ENCODE peak calls at places on chromosomes 12 and 14, in nine cellular contexts. One of them, this sample, is unnamed.

GRCh38 chr14:35365130-35366047 is 39.2 kb downstream of the NFKBIA start:
- DNase-seq in GM12864: no peak
- DNase-seq in activated naive CD8-positive, alpha-beta T cell treated with anti-CD3 and anti-CD28 coated beads for 36 hours: peak; percentile 81
- DNase-seq in astrocyte of the spinal cord: peak; percentile 82
- DNase-seq in left ventricle myocardium inferior: peak; percentile 38
- DNase-seq in GF-D8: no peak
- DNase-seq in chondrocyte: no peak
- DNase-seq in activated effector memory CD4-positive, alpha-beta T cell treated with Interleukin-2 at 50 U/mL for 16 hours: peak; percentile 14
- DNase-seq in stimulated activated CD8-positive, alpha-beta memory T cell treated with anti-CD3 and anti-CD28 coated beads, Interleukin-15, amount 100 ng/mL, for 24 hours: peak; percentile 33
- DNase-seq in this sample: peak; percentile 86

GRCh38 chr12:114408881-114409795 is 3.2 kb upstream of the TBX5 start:
- DNase-seq in activated naive CD8-positive, alpha-beta T cell treated with anti-CD3 and anti-CD28 coated beads for 36 hours: no peak
- DNase-seq in GM12864: no peak
- DNase-seq in astrocyte of the spinal cord: no peak
- DNase-seq in chondrocyte: no peak
- DNase-seq in left ventricle myocardium inferior: peak; percentile 56
- DNase-seq in stimulated activated CD8-positive, alpha-beta memory T cell treated with anti-CD3 and anti-CD28 coated beads, Interleukin-15, amount 100 ng/mL, for 24 hours: no peak
- DNase-seq in activated effector memory CD4-positive, alpha-beta T cell treated with Interleukin-2 at 50 U/mL for 16 hours: no peak
- DNase-seq in GF-D8: no peak
- DNase-seq in this sample: no peak

GRCh38 chr14:105601360-105602242 is 75.2 kb downstream of the TMEM121 start:
- DNase-seq in left ventricle myocardium inferior: no peak
- DNase-seq in astrocyte of the spinal cord: no peak
- DNase-seq in activated effector memory CD4-positive, alpha-beta T cell treated with Interleukin-2 at 50 U/mL for 16 hours: no peak
- DNase-seq in activated naive CD8-positive, alpha-beta T cell treated with anti-CD3 and anti-CD28 coated beads for 36 hours: no peak
- DNase-seq in stimulated activated CD8-positive, alpha-beta memory T cell treated with anti-CD3 and anti-CD28 coated beads, Interleukin-15, amount 100 ng/mL, for 24 hours: no peak
- DNase-seq in GF-D8: no peak
- DNase-seq in GM12864: no peak
- DNase-seq in chondrocyte: peak; percentile 56
- DNase-seq in this sample: no peak

GRCh38 chr14:99230271-99231141 is 41.5 kb downstream of the BCL11B start:
- DNase-seq in astrocyte of the spinal cord: no peak
- DNase-seq in stimulated activated CD8-positive, alpha-beta memory T cell treated with anti-CD3 and anti-CD28 coated beads, Interleukin-15, amount 100 ng/mL, for 24 hours: no peak
- DNase-seq in left ventricle myocardium inferior: no peak
- DNase-seq in activated naive CD8-positive, alpha-beta T cell treated with anti-CD3 and anti-CD28 coated beads for 36 hours: peak; percentile 84
- DNase-seq in activated effector memory CD4-positive, alpha-beta T cell treated with Interleukin-2 at 50 U/mL for 16 hours: peak; percentile 77
- DNase-seq in GM12864: no peak
- DNase-seq in GF-D8: no peak
- DNase-seq in chondrocyte: peak; percentile 72
- DNase-seq in this sample: no peak

GRCh38 chr12:132154941-132155770 is 10.9 kb downstream of the NOC4L start:
- DNase-seq in GM12864: no peak
- DNase-seq in stimulated activated CD8-positive, alpha-beta memory T cell treated with anti-CD3 and anti-CD28 coated beads, Interleukin-15, amount 100 ng/mL, for 24 hours: no peak
- DNase-seq in astrocyte of the spinal cord: no peak
- DNase-seq in activated effector memory CD4-positive, alpha-beta T cell treated with Interleukin-2 at 50 U/mL for 16 hours: no peak
- DNase-seq in GF-D8: no peak
- DNase-seq in chondrocyte: peak; percentile 87
- DNase-seq in activated naive CD8-positive, alpha-beta T cell treated with anti-CD3 and anti-CD28 coated beads for 36 hours: no peak
- DNase-seq in left ventricle myocardium inferior: peak; percentile 9
- DNase-seq in this sample: no peak

GRCh38 chr12:102808412-102808811 is 108.6 kb downstream of the PAH start:
- DNase-seq in astrocyte of the spinal cord: no peak
- DNase-seq in stimulated activated CD8-positive, alpha-beta memory T cell treated with anti-CD3 and anti-CD28 coated beads, Interleukin-15, amount 100 ng/mL, for 24 hours: no peak
- DNase-seq in GF-D8: no peak
- DNase-seq in GM12864: no peak
- DNase-seq in left ventricle myocardium inferior: no peak
- DNase-seq in chondrocyte: no peak
- DNase-seq in activated naive CD8-positive, alpha-beta T cell treated with anti-CD3 and anti-CD28 coated beads for 36 hours: no peak
- DNase-seq in activated effector memory CD4-positive, alpha-beta T cell treated with Interleukin-2 at 50 U/mL for 16 hours: no peak
- DNase-seq in this sample: no peak

GRCh38 chr14:96146131-96146771 is 58.4 kb upstream of the BDKRB2 start:
- DNase-seq in stimulated activated CD8-positive, alpha-beta memory T cell treated with anti-CD3 and anti-CD28 coated beads, Interleukin-15, amount 100 ng/mL, for 24 hours: no peak
- DNase-seq in GM12864: no peak
- DNase-seq in GF-D8: no peak
- DNase-seq in activated naive CD8-positive, alpha-beta T cell treated with anti-CD3 and anti-CD28 coated beads for 36 hours: no peak
- DNase-seq in left ventricle myocardium inferior: no peak
- DNase-seq in activated effector memory CD4-positive, alpha-beta T cell treated with Interleukin-2 at 50 U/mL for 16 hours: no peak
- DNase-seq in astrocyte of the spinal cord: peak; percentile 74
- DNase-seq in chondrocyte: peak; percentile 51
- DNase-seq in this sample: no peak

GRCh38 chr12:99392091-99392850 is 255.3 kb upstream of the GARIN6 start:
- DNase-seq in activated effector memory CD4-positive, alpha-beta T cell treated with Interleukin-2 at 50 U/mL for 16 hours: no peak
- DNase-seq in chondrocyte: no peak
- DNase-seq in GM12864: no peak
- DNase-seq in stimulated activated CD8-positive, alpha-beta memory T cell treated with anti-CD3 and anti-CD28 coated beads, Interleukin-15, amount 100 ng/mL, for 24 hours: no peak
- DNase-seq in activated naive CD8-positive, alpha-beta T cell treated with anti-CD3 and anti-CD28 coated beads for 36 hours: no peak
- DNase-seq in astrocyte of the spinal cord: no peak
- DNase-seq in left ventricle myocardium inferior: no peak
- DNase-seq in GF-D8: no peak
- DNase-seq in this sample: no peak

GRCh38 chr12:96197503-96198272 is 3.5 kb downstream of the ELK3 start:
- DNase-seq in GF-D8: no peak
- DNase-seq in activated naive CD8-positive, alpha-beta T cell treated with anti-CD3 and anti-CD28 coated beads for 36 hours: no peak
- DNase-seq in GM12864: no peak
- DNase-seq in astrocyte of the spinal cord: peak; percentile 94
- DNase-seq in activated effector memory CD4-positive, alpha-beta T cell treated with Interleukin-2 at 50 U/mL for 16 hours: no peak
- DNase-seq in chondrocyte: no peak
- DNase-seq in stimulated activated CD8-positive, alpha-beta memory T cell treated with anti-CD3 and anti-CD28 coated beads, Interleukin-15, amount 100 ng/mL, for 24 hours: no peak
- DNase-seq in left ventricle myocardium inferior: no peak
- DNase-seq in this sample: no peak

GRCh38 chr14:22980672-22981089 is 1.7 kb downstream of the AJUBA start:
- DNase-seq in GF-D8: no peak
- DNase-seq in astrocyte of the spinal cord: peak; percentile 34
- DNase-seq in activated naive CD8-positive, alpha-beta T cell treated with anti-CD3 and anti-CD28 coated beads for 36 hours: peak; percentile 36
- DNase-seq in chondrocyte: no peak
- DNase-seq in stimulated activated CD8-positive, alpha-beta memory T cell treated with anti-CD3 and anti-CD28 coated beads, Interleukin-15, amount 100 ng/mL, for 24 hours: no peak
- DNase-seq in GM12864: no peak
- DNase-seq in left ventricle myocardium inferior: peak; percentile 29
- DNase-seq in activated effector memory CD4-positive, alpha-beta T cell treated with Interleukin-2 at 50 U/mL for 16 hours: no peak
- DNase-seq in this sample: no peak

GRCh38 chr14:106044949-106045596 is 518.7 kb downstream of the TMEM121 start:
- DNase-seq in left ventricle myocardium inferior: no peak
- DNase-seq in stimulated activated CD8-positive, alpha-beta memory T cell treated with anti-CD3 and anti-CD28 coated beads, Interleukin-15, amount 100 ng/mL, for 24 hours: peak; percentile 71
- DNase-seq in activated effector memory CD4-positive, alpha-beta T cell treated with Interleukin-2 at 50 U/mL for 16 hours: peak; percentile 53
- DNase-seq in astrocyte of the spinal cord: no peak
- DNase-seq in GM12864: peak; percentile 44
- DNase-seq in GF-D8: no peak
- DNase-seq in chondrocyte: no peak
- DNase-seq in activated naive CD8-positive, alpha-beta T cell treated with anti-CD3 and anti-CD28 coated beads for 36 hours: peak; percentile 84
- DNase-seq in this sample: no peak

GRCh38 chr12:14768823-14769405 is 34.4 kb downstream of the WBP11 start:
- DNase-seq in activated effector memory CD4-positive, alpha-beta T cell treated with Interleukin-2 at 50 U/mL for 16 hours: no peak
- DNase-seq in activated naive CD8-positive, alpha-beta T cell treated with anti-CD3 and anti-CD28 coated beads for 36 hours: peak; percentile 46
- DNase-seq in GM12864: no peak
- DNase-seq in chondrocyte: no peak
- DNase-seq in GF-D8: no peak
- DNase-seq in left ventricle myocardium inferior: no peak
- DNase-seq in stimulated activated CD8-positive, alpha-beta memory T cell treated with anti-CD3 and anti-CD28 coated beads, Interleukin-15, amount 100 ng/mL, for 24 hours: peak; percentile 1
- DNase-seq in astrocyte of the spinal cord: peak; percentile 29
- DNase-seq in this sample: no peak

GRCh38 chr12:128853321-128854197 is at the start of gene GLT1D1:
- DNase-seq in GF-D8: no peak
- DNase-seq in GM12864: no peak
- DNase-seq in activated effector memory CD4-positive, alpha-beta T cell treated with Interleukin-2 at 50 U/mL for 16 hours: no peak
- DNase-seq in stimulated activated CD8-positive, alpha-beta memory T cell treated with anti-CD3 and anti-CD28 coated beads, Interleukin-15, amount 100 ng/mL, for 24 hours: no peak
- DNase-seq in activated naive CD8-positive, alpha-beta T cell treated with anti-CD3 and anti-CD28 coated beads for 36 hours: no peak
- DNase-seq in astrocyte of the spinal cord: no peak
- DNase-seq in left ventricle myocardium inferior: no peak
- DNase-seq in chondrocyte: peak; percentile 78
- DNase-seq in this sample: no peak

GRCh38 chr14:81323621-81324400 is 76.3 kb downstream of the STON2 start:
- DNase-seq in GM12864: no peak
- DNase-seq in chondrocyte: no peak
- DNase-seq in GF-D8: no peak
- DNase-seq in astrocyte of the spinal cord: peak; percentile 23
- DNase-seq in activated naive CD8-positive, alpha-beta T cell treated with anti-CD3 and anti-CD28 coated beads for 36 hours: no peak
- DNase-seq in stimulated activated CD8-positive, alpha-beta memory T cell treated with anti-CD3 and anti-CD28 coated beads, Interleukin-15, amount 100 ng/mL, for 24 hours: no peak
- DNase-seq in left ventricle myocardium inferior: no peak
- DNase-seq in activated effector memory CD4-positive, alpha-beta T cell treated with Interleukin-2 at 50 U/mL for 16 hours: no peak
- DNase-seq in this sample: no peak

GRCh38 chr12:11712491-11712890 is 63.0 kb downstream of the ETV6 start:
- DNase-seq in GF-D8: no peak
- DNase-seq in stimulated activated CD8-positive, alpha-beta memory T cell treated with anti-CD3 and anti-CD28 coated beads, Interleukin-15, amount 100 ng/mL, for 24 hours: no peak
- DNase-seq in GM12864: no peak
- DNase-seq in left ventricle myocardium inferior: no peak
- DNase-seq in activated naive CD8-positive, alpha-beta T cell treated with anti-CD3 and anti-CD28 coated beads for 36 hours: no peak
- DNase-seq in astrocyte of the spinal cord: no peak
- DNase-seq in chondrocyte: no peak
- DNase-seq in activated effector memory CD4-positive, alpha-beta T cell treated with Interleukin-2 at 50 U/mL for 16 hours: no peak
- DNase-seq in this sample: no peak

GRCh38 chr14:101134851-101135486 is 231.4 kb upstream of the RTL1 start:
- DNase-seq in GF-D8: no peak
- DNase-seq in GM12864: no peak
- DNase-seq in activated effector memory CD4-positive, alpha-beta T cell treated with Interleukin-2 at 50 U/mL for 16 hours: no peak
- DNase-seq in stimulated activated CD8-positive, alpha-beta memory T cell treated with anti-CD3 and anti-CD28 coated beads, Interleukin-15, amount 100 ng/mL, for 24 hours: no peak
- DNase-seq in left ventricle myocardium inferior: no peak
- DNase-seq in activated naive CD8-positive, alpha-beta T cell treated with anti-CD3 and anti-CD28 coated beads for 36 hours: no peak
- DNase-seq in astrocyte of the spinal cord: no peak
- DNase-seq in chondrocyte: no peak
- DNase-seq in this sample: no peak

GRCh38 chr12:52285172-52285745 is 6.1 kb downstream of the KRT81 start:
- DNase-seq in activated effector memory CD4-positive, alpha-beta T cell treated with Interleukin-2 at 50 U/mL for 16 hours: no peak
- DNase-seq in stimulated activated CD8-positive, alpha-beta memory T cell treated with anti-CD3 and anti-CD28 coated beads, Interleukin-15, amount 100 ng/mL, for 24 hours: no peak
- DNase-seq in astrocyte of the spinal cord: peak; percentile 20
- DNase-seq in GF-D8: no peak
- DNase-seq in chondrocyte: no peak
- DNase-seq in activated naive CD8-positive, alpha-beta T cell treated with anti-CD3 and anti-CD28 coated beads for 36 hours: no peak
- DNase-seq in left ventricle myocardium inferior: no peak
- DNase-seq in GM12864: no peak
- DNase-seq in this sample: no peak

GRCh38 chr12:94980577-94980976 is 22.9 kb downstream of the NDUFA12 start:
- DNase-seq in GM12864: no peak
- DNase-seq in GF-D8: no peak
- DNase-seq in astrocyte of the spinal cord: peak; percentile 56
- DNase-seq in chondrocyte: no peak
- DNase-seq in left ventricle myocardium inferior: no peak
- DNase-seq in activated naive CD8-positive, alpha-beta T cell treated with anti-CD3 and anti-CD28 coated beads for 36 hours: no peak
- DNase-seq in stimulated activated CD8-positive, alpha-beta memory T cell treated with anti-CD3 and anti-CD28 coated beads, Interleukin-15, amount 100 ng/mL, for 24 hours: no peak
- DNase-seq in activated effector memory CD4-positive, alpha-beta T cell treated with Interleukin-2 at 50 U/mL for 16 hours: no peak
- DNase-seq in this sample: no peak

GRCh38 chr12:82627799-82628198 is 58.9 kb upstream of the TMTC2 start:
- DNase-seq in astrocyte of the spinal cord: peak; percentile 33
- DNase-seq in activated naive CD8-positive, alpha-beta T cell treated with anti-CD3 and anti-CD28 coated beads for 36 hours: no peak
- DNase-seq in stimulated activated CD8-positive, alpha-beta memory T cell treated with anti-CD3 and anti-CD28 coated beads, Interleukin-15, amount 100 ng/mL, for 24 hours: no peak
- DNase-seq in chondrocyte: no peak
- DNase-seq in GM12864: no peak
- DNase-seq in activated effector memory CD4-positive, alpha-beta T cell treated with Interleukin-2 at 50 U/mL for 16 hours: no peak
- DNase-seq in GF-D8: no peak
- DNase-seq in left ventricle myocardium inferior: no peak
- DNase-seq in this sample: no peak

GRCh38 chr12:48972213-48973021 is 882 bp upstream of the WNT10B start:
- DNase-seq in GF-D8: no peak
- DNase-seq in activated effector memory CD4-positive, alpha-beta T cell treated with Interleukin-2 at 50 U/mL for 16 hours: no peak
- DNase-seq in left ventricle myocardium inferior: no peak
- DNase-seq in stimulated activated CD8-positive, alpha-beta memory T cell treated with anti-CD3 and anti-CD28 coated beads, Interleukin-15, amount 100 ng/mL, for 24 hours: no peak
- DNase-seq in chondrocyte: no peak
- DNase-seq in GM12864: no peak
- DNase-seq in astrocyte of the spinal cord: no peak
- DNase-seq in activated naive CD8-positive, alpha-beta T cell treated with anti-CD3 and anti-CD28 coated beads for 36 hours: peak; percentile 64
- DNase-seq in this sample: peak; percentile 71

GRCh38 chr14:105087963-105088811 is 23.0 kb upstream of the GPR132 start:
- DNase-seq in activated naive CD8-positive, alpha-beta T cell treated with anti-CD3 and anti-CD28 coated beads for 36 hours: no peak
- DNase-seq in chondrocyte: peak; percentile 89
- DNase-seq in stimulated activated CD8-positive, alpha-beta memory T cell treated with anti-CD3 and anti-CD28 coated beads, Interleukin-15, amount 100 ng/mL, for 24 hours: no peak
- DNase-seq in activated effector memory CD4-positive, alpha-beta T cell treated with Interleukin-2 at 50 U/mL for 16 hours: no peak
- DNase-seq in astrocyte of the spinal cord: peak; percentile 77
- DNase-seq in GF-D8: no peak
- DNase-seq in left ventricle myocardium inferior: peak; percentile 62
- DNase-seq in GM12864: no peak
- DNase-seq in this sample: peak; percentile 80

GRCh38 chr12:120925740-120926563 is 21.8 kb upstream of the SPPL3 start:
- DNase-seq in stimulated activated CD8-positive, alpha-beta memory T cell treated with anti-CD3 and anti-CD28 coated beads, Interleukin-15, amount 100 ng/mL, for 24 hours: no peak
- DNase-seq in astrocyte of the spinal cord: no peak
- DNase-seq in GF-D8: no peak
- DNase-seq in chondrocyte: peak; percentile 55
- DNase-seq in activated effector memory CD4-positive, alpha-beta T cell treated with Interleukin-2 at 50 U/mL for 16 hours: no peak
- DNase-seq in activated naive CD8-positive, alpha-beta T cell treated with anti-CD3 and anti-CD28 coated beads for 36 hours: no peak
- DNase-seq in GM12864: no peak
- DNase-seq in left ventricle myocardium inferior: no peak
- DNase-seq in this sample: no peak

GRCh38 chr12:67909091-67909531 is 80.1 kb upstream of the IFNG-AS1 start:
- DNase-seq in left ventricle myocardium inferior: no peak
- DNase-seq in activated effector memory CD4-positive, alpha-beta T cell treated with Interleukin-2 at 50 U/mL for 16 hours: no peak
- DNase-seq in chondrocyte: no peak
- DNase-seq in GM12864: no peak
- DNase-seq in stimulated activated CD8-positive, alpha-beta memory T cell treated with anti-CD3 and anti-CD28 coated beads, Interleukin-15, amount 100 ng/mL, for 24 hours: no peak
- DNase-seq in astrocyte of the spinal cord: peak; percentile 80
- DNase-seq in activated naive CD8-positive, alpha-beta T cell treated with anti-CD3 and anti-CD28 coated beads for 36 hours: no peak
- DNase-seq in GF-D8: no peak
- DNase-seq in this sample: no peak

GRCh38 chr12:50569876-50570275 is 65.1 kb downstream of the DIP2B start:
- DNase-seq in GF-D8: no peak
- DNase-seq in activated effector memory CD4-positive, alpha-beta T cell treated with Interleukin-2 at 50 U/mL for 16 hours: no peak
- DNase-seq in astrocyte of the spinal cord: no peak
- DNase-seq in chondrocyte: no peak
- DNase-seq in left ventricle myocardium inferior: no peak
- DNase-seq in GM12864: no peak
- DNase-seq in activated naive CD8-positive, alpha-beta T cell treated with anti-CD3 and anti-CD28 coated beads for 36 hours: no peak
- DNase-seq in stimulated activated CD8-positive, alpha-beta memory T cell treated with anti-CD3 and anti-CD28 coated beads, Interleukin-15, amount 100 ng/mL, for 24 hours: no peak
- DNase-seq in this sample: no peak

GRCh38 chr12:47903927-47904646 is 707 bp downstream of the VDR start:
- DNase-seq in activated naive CD8-positive, alpha-beta T cell treated with anti-CD3 and anti-CD28 coated beads for 36 hours: peak; percentile 70
- DNase-seq in GF-D8: peak; percentile 42
- DNase-seq in stimulated activated CD8-positive, alpha-beta memory T cell treated with anti-CD3 and anti-CD28 coated beads, Interleukin-15, amount 100 ng/mL, for 24 hours: peak; percentile 24
- DNase-seq in activated effector memory CD4-positive, alpha-beta T cell treated with Interleukin-2 at 50 U/mL for 16 hours: peak; percentile 51
- DNase-seq in left ventricle myocardium inferior: peak; percentile 32
- DNase-seq in astrocyte of the spinal cord: peak; percentile 87
- DNase-seq in GM12864: no peak
- DNase-seq in chondrocyte: no peak
- DNase-seq in this sample: peak; percentile 92

GRCh38 chr14:57066887-57067513 is 201.7 kb downstream of the EXOC5 start:
- DNase-seq in GF-D8: no peak
- DNase-seq in GM12864: peak; percentile 5
- DNase-seq in activated naive CD8-positive, alpha-beta T cell treated with anti-CD3 and anti-CD28 coated beads for 36 hours: peak; percentile 34
- DNase-seq in activated effector memory CD4-positive, alpha-beta T cell treated with Interleukin-2 at 50 U/mL for 16 hours: no peak
- DNase-seq in chondrocyte: no peak
- DNase-seq in left ventricle myocardium inferior: no peak
- DNase-seq in astrocyte of the spinal cord: peak; percentile 7
- DNase-seq in stimulated activated CD8-positive, alpha-beta memory T cell treated with anti-CD3 and anti-CD28 coated beads, Interleukin-15, amount 100 ng/mL, for 24 hours: no peak
- DNase-seq in this sample: no peak

GRCh38 chr14:59754256-59754655 is 116.3 kb downstream of the RTN1 start:
- DNase-seq in GF-D8: no peak
- DNase-seq in activated naive CD8-positive, alpha-beta T cell treated with anti-CD3 and anti-CD28 coated beads for 36 hours: no peak
- DNase-seq in GM12864: no peak
- DNase-seq in activated effector memory CD4-positive, alpha-beta T cell treated with Interleukin-2 at 50 U/mL for 16 hours: no peak
- DNase-seq in stimulated activated CD8-positive, alpha-beta memory T cell treated with anti-CD3 and anti-CD28 coated beads, Interleukin-15, amount 100 ng/mL, for 24 hours: no peak
- DNase-seq in astrocyte of the spinal cord: peak; percentile 19
- DNase-seq in chondrocyte: no peak
- DNase-seq in left ventricle myocardium inferior: no peak
- DNase-seq in this sample: no peak

GRCh38 chr14:100530270-100531072 is 56.7 kb downstream of the BEGAIN start:
- DNase-seq in stimulated activated CD8-positive, alpha-beta memory T cell treated with anti-CD3 and anti-CD28 coated beads, Interleukin-15, amount 100 ng/mL, for 24 hours: no peak
- DNase-seq in activated effector memory CD4-positive, alpha-beta T cell treated with Interleukin-2 at 50 U/mL for 16 hours: no peak
- DNase-seq in chondrocyte: peak; percentile 73
- DNase-seq in astrocyte of the spinal cord: no peak
- DNase-seq in activated naive CD8-positive, alpha-beta T cell treated with anti-CD3 and anti-CD28 coated beads for 36 hours: no peak
- DNase-seq in left ventricle myocardium inferior: peak; percentile 4
- DNase-seq in GM12864: no peak
- DNase-seq in GF-D8: no peak
- DNase-seq in this sample: peak; percentile 47

GRCh38 chr14:49971156-49972141 is 78.6 kb downstream of the ARF6 start:
- DNase-seq in astrocyte of the spinal cord: no peak
- DNase-seq in activated naive CD8-positive, alpha-beta T cell treated with anti-CD3 and anti-CD28 coated beads for 36 hours: peak; percentile 70
- DNase-seq in GM12864: peak; percentile 97
- DNase-seq in stimulated activated CD8-positive, alpha-beta memory T cell treated with anti-CD3 and anti-CD28 coated beads, Interleukin-15, amount 100 ng/mL, for 24 hours: no peak
- DNase-seq in GF-D8: peak; percentile 13
- DNase-seq in activated effector memory CD4-positive, alpha-beta T cell treated with Interleukin-2 at 50 U/mL for 16 hours: no peak
- DNase-seq in left ventricle myocardium inferior: no peak
- DNase-seq in chondrocyte: no peak
- DNase-seq in this sample: no peak

GRCh38 chr14:41606249-41607118 is at the start of gene LRFN5:
- DNase-seq in left ventricle myocardium inferior: peak; percentile 43
- DNase-seq in stimulated activated CD8-positive, alpha-beta memory T cell treated with anti-CD3 and anti-CD28 coated beads, Interleukin-15, amount 100 ng/mL, for 24 hours: no peak
- DNase-seq in chondrocyte: peak; percentile 61
- DNase-seq in GF-D8: no peak
- DNase-seq in activated naive CD8-positive, alpha-beta T cell treated with anti-CD3 and anti-CD28 coated beads for 36 hours: peak; percentile 11
- DNase-seq in GM12864: no peak
- DNase-seq in activated effector memory CD4-positive, alpha-beta T cell treated with Interleukin-2 at 50 U/mL for 16 hours: no peak
- DNase-seq in astrocyte of the spinal cord: peak; percentile 54
- DNase-seq in this sample: no peak

GRCh38 chr14:106210650-106211049 is 684.3 kb downstream of the TMEM121 start:
- DNase-seq in GM12864: no peak
- DNase-seq in left ventricle myocardium inferior: no peak
- DNase-seq in activated effector memory CD4-positive, alpha-beta T cell treated with Interleukin-2 at 50 U/mL for 16 hours: no peak
- DNase-seq in GF-D8: no peak
- DNase-seq in activated naive CD8-positive, alpha-beta T cell treated with anti-CD3 and anti-CD28 coated beads for 36 hours: no peak
- DNase-seq in chondrocyte: no peak
- DNase-seq in stimulated activated CD8-positive, alpha-beta memory T cell treated with anti-CD3 and anti-CD28 coated beads, Interleukin-15, amount 100 ng/mL, for 24 hours: no peak
- DNase-seq in astrocyte of the spinal cord: no peak
- DNase-seq in this sample: no peak